ENCODE peak calls at places on chromosome 2, in five cellular contexts. O is left ventricle myocardium inferior, N is heart right ventricle, B is cardiac muscle cell, U is ovary. J is an unnamed sample. For H3K27me3, the result is how much of the 10 kb centered on the place peaks cover.

GRCh38 chr2:220891405-220891804 is 680.7 kb downstream of the EPHA4 start:
- DNase-seq in O (no peak), N (no peak), B (no peak), U (no peak), J (no peak)

GRCh38 chr2:215751200-215751910 is 262.0 kb downstream of the MREG start:
- DNase-seq in O (no peak), N (no peak), B (no peak), U (no peak), J (no peak)

GRCh38 chr2:3465328-3465727 is 54.0 kb downstream of the ADI1 start:
- DNase-seq in O (no peak), N (no peak), B (no peak), U (no peak), J (no peak)

GRCh38 chr2:3008551-3009498 is 368.8 kb downstream of the EIPR1 start:
- DNase-seq in O (no peak), N (no peak), B (no peak), U (no peak), J (no peak)

GRCh38 chr2:133407341-133407740 is 160.9 kb downstream of the NCKAP5 start:
- DNase-seq in O (no peak), N (no peak), B (no peak), U (no peak), J (no peak)

GRCh38 chr2:9815076-9815475 is 28.2 kb upstream of the TAF1B start:
- DNase-seq in O (no peak), N (no peak), B (no peak), U (peak), J (no peak)

GRCh38 chr2:9397201-9397600 is 26.1 kb downstream of the ITGB1BP1 start:
- DNase-seq in O (no peak), N (no peak), B (no peak), U (peak), J (no peak)

GRCh38 chr2:126876631-126877030 is 22.1 kb upstream of the TEX51 start:
- DNase-seq in O (no peak), N (no peak), B (no peak), U (no peak), J (no peak)

GRCh38 chr2:158907926-158908462 is 60.4 kb upstream of the TANC1 start:
- DNase-seq in O (no peak), N (no peak), B (no peak), U (no peak), J (no peak)

GRCh38 chr2:58853420-58853819 is 612.3 kb upstream of the FANCL start:
- DNase-seq in O (no peak), N (no peak), B (peak), U (no peak), J (no peak)

GRCh38 chr2:173667415-173667814 is 297.8 kb downstream of the SP3 start:
- DNase-seq in O (no peak), N (no peak), B (peak), U (no peak), J (no peak)

GRCh38 chr2:23513881-23514793 is 129.2 kb downstream of the KLHL29 start:
- DNase-seq in O (no peak), N (no peak), B (peak), U (no peak), J (no peak)

GRCh38 chr2:118221952-118222594 is 133.8 kb downstream of the INSIG2 start:
- DNase-seq in O (no peak), N (peak), B (peak), U (no peak), J (peak)

GRCh38 chr2:1864981-1865421 is 120.7 kb upstream of the PXDN start:
- DNase-seq in O (no peak), N (no peak), B (no peak), U (no peak), J (no peak)

GRCh38 chr2:71614976-71615768 is 161.8 kb downstream of the DYSF start:
- DNase-seq in O (peak), N (peak), B (peak), U (peak), J (no peak)

GRCh38 chr2:240981273-240981672 is 17.1 kb upstream of the SNED1 start:
- DNase-seq in O (no peak), N (no peak), B (no peak), U (no peak), J (no peak)

GRCh38 chr2:216936954-216937357 is 77.1 kb upstream of the TNP1 start:
- DNase-seq in O (peak), N (peak), B (peak), U (no peak), J (no peak)

GRCh38 chr2:47653909-47654789 is 128.8 kb upstream of the MSH6 start:
- DNase-seq in O (no peak), N (no peak), B (peak), U (peak), J (no peak)

GRCh38 chr2:158686166-158686792 is 108.8 kb upstream of the DAPL1 start:
- DNase-seq in O (peak), N (peak), B (peak), U (no peak), J (no peak)

GRCh38 chr2:237353207-237353606 is 60.8 kb downstream of the COL6A3 start:
- DNase-seq in O (no peak), N (no peak), B (peak), U (no peak), J (no peak)

GRCh38 chr2:233252227-233252626 is 754 bp downstream of the ATG16L1 start:
- DNase-seq in O (no peak), N (no peak), B (no peak), U (no peak), J (no peak)

GRCh38 chr2:195382186-195382585 is 274.8 kb upstream of the SLC39A10 start:
- DNase-seq in O (no peak), N (no peak), B (no peak), U (no peak), J (peak)

GRCh38 chr2:130300258-130300969 is 42.3 kb upstream of the IMP4 start:
- DNase-seq in O (no peak), N (no peak), B (no peak), U (no peak), J (no peak)

GRCh38 chr2:44771510-44771909 is 170.0 kb upstream of the SIX3 start:
- DNase-seq in O (no peak), N (no peak), B (no peak), U (no peak), J (no peak)

GRCh38 chr2:237207641-237208040 is 122.0 kb downstream of the COPS8 start:
- DNase-seq in O (peak), N (peak), B (no peak), U (peak), J (no peak)

GRCh38 chr2:239257511-239257937 is 143.3 kb downstream of the HDAC4 start:
- DNase-seq in O (no peak), N (no peak), B (no peak), U (no peak), J (no peak)

GRCh38 chr2:157459486-157459885 is 15.6 kb upstream of the CYTIP start:
- DNase-seq in O (no peak), N (no peak), B (no peak), U (no peak), J (no peak)

GRCh38 chr2:2831656-2832055 is 500.6 kb upstream of the MYT1L start:
- DNase-seq in O (no peak), N (no peak), B (peak), U (no peak), J (no peak)

GRCh38 chr2:37454851-37455762 is 110.7 kb downstream of the QPCT start:
- DNase-seq in O (no peak), N (no peak), B (no peak), U (no peak), J (no peak)

GRCh38 chr2:177545143-177545542 is 152.6 kb downstream of the AGPS start:
- DNase-seq in O (no peak), N (no peak), B (no peak), U (no peak), J (no peak)

GRCh38 chr2:238720232-238720672 is 127.6 kb upstream of the TWIST2 start:
- DNase-seq in O (peak), N (peak), B (no peak), U (peak), J (peak)

GRCh38 chr2:120675460-120676130 is 60.1 kb upstream of the GLI2 start:
- DNase-seq in O (peak), N (peak), B (peak), U (peak), J (peak)

GRCh38 chr2:70937866-70938579 is 2.3 kb downstream of the ATP6V1B1 start:
- DNase-seq in O (no peak), N (no peak), B (no peak), U (no peak), J (no peak)

GRCh38 chr2:3642521-3643215 is 15.3 kb upstream of the ALLC start:
- DNase-seq in O (no peak), N (peak), B (no peak), U (peak), J (no peak)

GRCh38 chr2:25821225-25822056 is 56.8 kb downstream of the ASXL2 start:
- DNase-seq in O (no peak), N (no peak), B (no peak), U (no peak), J (no peak)

GRCh38 chr2:17104454-17104853 is 413.8 kb downstream of the RAD51AP2 start:
- DNase-seq in O (no peak), N (no peak), B (no peak), U (no peak), J (no peak)

GRCh38 chr2:30519796-30520195 is 72.8 kb downstream of the LCLAT1 start:
- DNase-seq in O (no peak), N (no peak), B (no peak), U (no peak), J (no peak)

GRCh38 chr2:236180831-236181453 is 12.8 kb upstream of the GBX2 start:
- DNase-seq in O (no peak), N (peak), B (peak), U (peak), J (no peak)
- H3K27me3 ChIP-seq in O (half or more), N (half or more), B (half or more), U (under half), J (half or more)

GRCh38 chr2:169276045-169276444 is 86.3 kb downstream of the LRP2 start:
- DNase-seq in O (no peak), N (no peak), B (peak), U (no peak), J (no peak)
- TF ChIP-seq CTCF in O (peak), N (peak), B (no peak), U (no peak), J (no peak)

DNA sequence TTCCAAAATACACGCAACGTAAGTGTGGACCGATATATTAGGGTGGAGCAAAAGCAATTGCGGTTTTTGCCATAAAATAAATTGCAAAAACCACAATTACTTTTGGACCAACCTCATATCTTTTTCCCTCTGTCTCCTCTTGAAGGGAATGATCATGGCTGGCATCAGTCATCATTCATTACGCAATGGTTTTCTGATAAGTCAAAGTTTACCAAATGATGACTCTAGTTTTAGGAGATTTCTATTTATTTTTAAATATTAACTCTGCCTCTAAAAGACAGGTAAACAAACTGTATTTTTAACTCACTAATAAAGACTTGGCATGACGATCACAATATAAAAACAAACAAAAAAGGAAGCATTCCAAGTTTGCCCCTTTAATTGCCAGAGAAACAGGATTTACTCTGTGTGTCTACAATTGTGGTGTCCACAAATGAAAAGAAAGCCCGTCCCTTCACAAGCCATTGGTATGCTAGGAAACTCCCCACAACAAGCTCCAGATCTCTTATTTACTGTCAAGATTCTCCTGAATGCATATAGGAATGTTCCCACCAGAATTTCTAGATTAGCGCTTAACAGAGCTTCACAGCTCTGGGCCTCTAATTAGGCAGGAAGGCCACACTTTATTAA is 61.3 kb downstream of the IRS1 start:
- DNase-seq in O (no peak), N (no peak), B (no peak), U (no peak), J (no peak)
- H3K27ac ChIP-seq in O (peak), N (peak), B (no peak), U (no peak), J (no peak)

DNA sequence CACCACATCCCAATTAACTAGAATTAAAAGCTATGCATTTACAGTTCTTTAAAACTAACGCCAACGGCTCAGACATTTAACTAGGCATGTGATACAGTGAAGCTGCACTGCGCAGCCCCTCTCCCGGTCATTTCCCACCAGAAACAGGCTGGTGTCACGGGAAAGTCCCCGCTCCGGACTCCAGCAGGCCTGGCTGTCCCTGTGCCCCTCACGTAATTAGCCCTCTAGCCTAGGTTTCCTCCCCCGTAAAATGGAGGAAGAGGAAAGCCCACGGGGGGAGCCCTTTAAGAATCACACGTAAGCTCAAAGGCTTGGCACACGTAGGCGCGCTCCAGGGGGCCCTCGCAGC is 47.9 kb downstream of the KCNIP3 start:
- DNase-seq in O (no peak), N (no peak), B (no peak), U (no peak), J (no peak)
- H3K27me3 ChIP-seq in O (half or more), N (half or more), B (half or more), U (under half), J (half or more)

GRCh38 chr2:55109219-55109891 is 59.1 kb upstream of the RTN4 start:
- DNase-seq in O (no peak), N (no peak), B (no peak), U (no peak), J (no peak)

GRCh38 chr2:55107428-55107827 is 57.2 kb upstream of the RTN4 start:
- DNase-seq in O (no peak), N (no peak), B (peak), U (no peak), J (no peak)

GRCh38 chr2:55106148-55106547 is 55.9 kb upstream of the RTN4 start:
- DNase-seq in O (no peak), N (no peak), B (no peak), U (no peak), J (no peak)

GRCh38 chr2:55111230-55111569 is 60.9 kb upstream of the RTN4 start:
- DNase-seq in O (no peak), N (no peak), B (no peak), U (no peak), J (no peak)

GRCh38 chr2:55108456-55108855 is 58.2 kb upstream of the RTN4 start:
- DNase-seq in O (no peak), N (no peak), B (no peak), U (no peak), J (no peak)
- TF ChIP-seq CTCF in O (no peak), N (no peak), B (no peak), U (no peak), J (no peak)

J was measured in CD4-positive, alpha-beta T cell.